ENCODE peak calls at places on chromosomes 1 and 21, in four cellular contexts. One of them, this sample, is unnamed.

GRCh38 chr1:240337795-240338194 is 246.1 kb downstream of the FMN2 start:
- DNase-seq in astrocyte of the cerebellum: peak; percentile 45
- DNase-seq in fibroblast of the aortic adventitia: peak; percentile 94
- DNase-seq in stomach: no peak
- DNase-seq in this sample: no peak

GRCh38 chr1:41462680-41463004 is 21.8 kb downstream of the EDN2 start:
- DNase-seq in astrocyte of the cerebellum: no peak
- DNase-seq in stomach: no peak
- DNase-seq in fibroblast of the aortic adventitia: no peak
- DNase-seq in this sample: no peak

GRCh38 chr1:223792046-223792445 is 53.7 kb downstream of the TP53BP2 start:
- DNase-seq in stomach: no peak
- DNase-seq in fibroblast of the aortic adventitia: no peak
- DNase-seq in astrocyte of the cerebellum: no peak
- DNase-seq in this sample: no peak

GRCh38 chr1:200108659-200109058 is 81.1 kb downstream of the NR5A2 start:
- DNase-seq in stomach: no peak
- DNase-seq in fibroblast of the aortic adventitia: no peak
- DNase-seq in astrocyte of the cerebellum: no peak
- DNase-seq in this sample: no peak

GRCh38 chr1:173392895-173393654 is 84.1 kb upstream of the PRDX6 start:
- DNase-seq in stomach: no peak
- DNase-seq in astrocyte of the cerebellum: no peak
- DNase-seq in fibroblast of the aortic adventitia: peak; percentile 89
- DNase-seq in this sample: no peak

GRCh38 chr1:245153645-245154428 is 948 bp upstream of the KIF26B start:
- DNase-seq in fibroblast of the aortic adventitia: no peak
- DNase-seq in astrocyte of the cerebellum: no peak
- DNase-seq in stomach: no peak
- DNase-seq in this sample: peak; percentile 43

GRCh38 chr1:67005068-67005467 is 48.9 kb downstream of the SLC35D1 start:
- DNase-seq in fibroblast of the aortic adventitia: no peak
- DNase-seq in astrocyte of the cerebellum: no peak
- DNase-seq in stomach: no peak
- DNase-seq in this sample: no peak

GRCh38 chr1:33257759-33258712 is 1.7 kb downstream of the ZNF362 start:
- DNase-seq in astrocyte of the cerebellum: no peak
- DNase-seq in fibroblast of the aortic adventitia: peak; percentile 15
- DNase-seq in stomach: peak; percentile 46
- DNase-seq in this sample: no peak

GRCh38 chr1:241074507-241074906 is 282.5 kb downstream of the RGS7 start:
- DNase-seq in astrocyte of the cerebellum: peak; percentile 36
- DNase-seq in stomach: no peak
- DNase-seq in fibroblast of the aortic adventitia: no peak
- DNase-seq in this sample: no peak

GRCh38 chr1:183185941-183186490 is at the start of gene LAMC2:
- DNase-seq in fibroblast of the aortic adventitia: no peak
- DNase-seq in astrocyte of the cerebellum: peak; percentile 15
- DNase-seq in stomach: peak; percentile 66
- DNase-seq in this sample: no peak

GRCh38 chr1:183180634-183181056 is 5.4 kb upstream of the LAMC2 start:
- DNase-seq in astrocyte of the cerebellum: peak; percentile 47
- DNase-seq in fibroblast of the aortic adventitia: peak; percentile 95
- DNase-seq in stomach: no peak
- DNase-seq in this sample: no peak

GRCh38 chr1:183175631-183176030 is 10.4 kb upstream of the LAMC2 start:
- DNase-seq in fibroblast of the aortic adventitia: no peak
- DNase-seq in astrocyte of the cerebellum: no peak
- DNase-seq in stomach: no peak
- DNase-seq in this sample: no peak

GRCh38 chr1:183178490-183178889 is 7.6 kb upstream of the LAMC2 start:
- DNase-seq in fibroblast of the aortic adventitia: peak; percentile 80
- DNase-seq in stomach: no peak
- DNase-seq in astrocyte of the cerebellum: no peak
- DNase-seq in this sample: no peak

DNA sequence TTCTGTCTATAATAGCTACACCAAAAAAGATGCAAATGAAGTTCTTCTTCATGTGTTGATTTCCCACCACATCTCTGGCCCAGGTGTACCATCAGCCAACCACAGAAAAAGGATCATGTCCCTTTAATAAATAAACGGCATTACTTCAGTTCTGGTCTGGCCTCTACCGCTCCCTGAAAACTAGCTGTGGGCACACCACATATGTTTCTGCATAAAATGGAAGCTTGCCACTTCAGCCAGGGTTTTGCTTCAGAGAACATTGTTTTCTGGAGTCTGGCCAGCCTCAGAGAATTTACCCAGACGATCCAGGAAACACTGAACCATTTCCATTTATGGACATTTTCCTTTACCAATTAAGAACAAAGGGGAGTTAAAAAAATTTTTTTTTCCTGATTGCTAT is 5.9 kb upstream of the LAMC2 start:
- DNase-seq in fibroblast of the aortic adventitia: peak; percentile 96
- DNase-seq in astrocyte of the cerebellum: peak; percentile 96
- DNase-seq in stomach: peak; percentile 33
- DNase-seq in this sample: no peak
- TF ChIP-seq CTCF in fibroblast of the aortic adventitia: no peak
- TF ChIP-seq CTCF in astrocyte of the cerebellum: no peak
- TF ChIP-seq CTCF in stomach: no peak
- TF ChIP-seq CTCF in this sample: no peak

GRCh38 chr1:44029260-44029910 is 1.9 kb downstream of the SLC6A9 start:
- DNase-seq in fibroblast of the aortic adventitia: no peak
- DNase-seq in stomach: no peak
- DNase-seq in astrocyte of the cerebellum: no peak
- DNase-seq in this sample: no peak

GRCh38 chr1:44031900-44032817 is 897 bp upstream of the SLC6A9 start:
- DNase-seq in astrocyte of the cerebellum: no peak
- DNase-seq in stomach: peak; percentile 55
- DNase-seq in fibroblast of the aortic adventitia: peak; percentile 47
- DNase-seq in this sample: no peak

GRCh38 chr1:44031051-44031899 is at the start of gene SLC6A9:
- DNase-seq in stomach: peak; percentile 69
- DNase-seq in fibroblast of the aortic adventitia: peak; percentile 86
- DNase-seq in astrocyte of the cerebellum: peak; percentile 51
- DNase-seq in this sample: no peak

GRCh38 chr1:44029911-44030605 is 1.2 kb downstream of the SLC6A9 start:
- DNase-seq in stomach: peak; percentile 93
- DNase-seq in fibroblast of the aortic adventitia: peak; percentile 87
- DNase-seq in astrocyte of the cerebellum: peak; percentile 55
- DNase-seq in this sample: peak; percentile 79

GRCh38 chr1:44030606-44031050 is 634 bp downstream of the SLC6A9 start:
- DNase-seq in stomach: no peak
- DNase-seq in fibroblast of the aortic adventitia: peak; percentile 30
- DNase-seq in astrocyte of the cerebellum: no peak
- DNase-seq in this sample: no peak
- TF ChIP-seq CTCF in stomach: no peak
- TF ChIP-seq CTCF in fibroblast of the aortic adventitia: peak; percentile 28
- TF ChIP-seq CTCF in astrocyte of the cerebellum: peak; percentile 24
- TF ChIP-seq CTCF in this sample: peak; percentile 10

GRCh38 chr21:45836268-45836655 is 145.3 kb upstream of the COL6A1 start:
- DNase-seq in astrocyte of the cerebellum: no peak
- DNase-seq in stomach: no peak
- DNase-seq in fibroblast of the aortic adventitia: no peak
- DNase-seq in this sample: no peak

GRCh38 chr21:45835301-45836267 is 146.0 kb upstream of the COL6A1 start:
- DNase-seq in astrocyte of the cerebellum: no peak
- DNase-seq in stomach: no peak
- DNase-seq in fibroblast of the aortic adventitia: no peak
- DNase-seq in this sample: no peak

GRCh38 chr21:45837936-45838335 is 143.6 kb upstream of the COL6A1 start:
- DNase-seq in astrocyte of the cerebellum: no peak
- DNase-seq in fibroblast of the aortic adventitia: no peak
- DNase-seq in stomach: no peak
- DNase-seq in this sample: no peak

GRCh38 chr21:45838636-45839035 is 142.9 kb upstream of the COL6A1 start:
- DNase-seq in stomach: no peak
- DNase-seq in fibroblast of the aortic adventitia: no peak
- DNase-seq in astrocyte of the cerebellum: peak; percentile 38
- DNase-seq in this sample: no peak

DNA sequence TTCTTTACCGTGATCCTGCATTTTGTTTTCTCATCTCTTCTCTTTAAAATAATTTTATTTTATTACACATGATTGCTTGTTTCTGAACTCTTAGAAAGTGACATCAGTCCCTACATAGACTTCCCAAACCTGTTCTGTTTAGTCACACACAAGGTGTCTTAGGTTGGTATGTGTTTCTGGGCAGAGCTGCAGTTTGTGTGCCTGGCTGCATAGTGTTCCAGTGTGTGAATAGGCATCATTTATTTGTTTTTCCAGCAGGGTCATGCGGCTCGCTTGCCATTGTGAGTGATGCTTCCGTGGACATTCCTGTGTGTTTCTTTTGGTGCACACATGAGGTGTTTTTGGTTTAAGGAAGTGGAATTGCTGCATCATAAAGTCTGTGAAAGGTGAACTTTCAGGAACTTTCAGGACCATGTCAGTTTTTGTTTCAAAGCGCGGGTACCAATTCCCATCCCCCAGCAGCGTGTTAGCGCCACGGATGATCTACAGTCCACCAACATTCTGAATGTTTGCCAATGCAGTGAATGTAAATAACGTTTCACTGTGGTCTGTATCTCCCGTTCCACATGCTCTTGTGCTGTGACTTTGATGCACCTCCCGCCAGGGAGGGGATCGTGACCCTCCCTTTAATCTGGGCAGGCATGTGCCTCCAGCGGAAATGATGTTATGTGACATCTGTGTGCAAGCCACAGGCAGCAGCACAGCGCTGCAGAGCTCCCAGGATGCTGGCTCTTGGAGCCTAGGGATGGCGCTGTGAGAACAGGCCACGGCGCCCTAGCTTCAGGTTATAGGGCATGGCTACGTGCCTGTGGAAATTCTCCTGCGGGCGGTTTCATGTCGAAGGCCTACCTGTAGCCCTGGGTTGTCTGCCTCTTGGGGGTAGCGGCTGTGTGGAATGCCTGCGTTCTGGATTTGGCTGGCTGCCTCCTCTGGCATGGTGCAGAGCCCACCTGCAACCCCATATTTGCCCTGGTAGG is 144.6 kb upstream of the COL6A1 start:
- DNase-seq in fibroblast of the aortic adventitia: no peak
- DNase-seq in astrocyte of the cerebellum: no peak
- DNase-seq in stomach: no peak
- DNase-seq in this sample: no peak
- TF ChIP-seq CTCF in fibroblast of the aortic adventitia: no peak
- TF ChIP-seq CTCF in astrocyte of the cerebellum: no peak
- TF ChIP-seq CTCF in stomach: no peak
- TF ChIP-seq CTCF in this sample: no peak

GRCh38 chr1:30724175-30724574 is 790 bp upstream of the MATN1 start:
- DNase-seq in fibroblast of the aortic adventitia: no peak
- DNase-seq in astrocyte of the cerebellum: no peak
- DNase-seq in stomach: no peak
- DNase-seq in this sample: no peak

GRCh38 chr1:30720271-30721223 is 2.8 kb downstream of the MATN1 start:
- DNase-seq in fibroblast of the aortic adventitia: no peak
- DNase-seq in astrocyte of the cerebellum: no peak
- DNase-seq in stomach: no peak
- DNase-seq in this sample: no peak

GRCh38 chr1:30721311-30722174 is 1.8 kb downstream of the MATN1 start:
- DNase-seq in stomach: no peak
- DNase-seq in fibroblast of the aortic adventitia: no peak
- DNase-seq in astrocyte of the cerebellum: no peak
- DNase-seq in this sample: no peak

GRCh38 chr1:30723296-30723897 is at the start of gene MATN1:
- DNase-seq in fibroblast of the aortic adventitia: no peak
- DNase-seq in stomach: no peak
- DNase-seq in astrocyte of the cerebellum: no peak
- DNase-seq in this sample: no peak

GRCh38 chr1:30722175-30722537 is 1.2 kb downstream of the MATN1 start:
- DNase-seq in stomach: peak; percentile 68
- DNase-seq in astrocyte of the cerebellum: no peak
- DNase-seq in fibroblast of the aortic adventitia: no peak
- DNase-seq in this sample: no peak
- TF ChIP-seq CTCF in stomach: no peak
- TF ChIP-seq CTCF in astrocyte of the cerebellum: no peak
- TF ChIP-seq CTCF in fibroblast of the aortic adventitia: no peak
- TF ChIP-seq CTCF in this sample: no peak

GRCh38 chr1:222105393-222105737 is 363.5 kb upstream of the DUSP10 start:
- DNase-seq in astrocyte of the cerebellum: no peak
- DNase-seq in stomach: no peak
- DNase-seq in fibroblast of the aortic adventitia: no peak
- DNase-seq in this sample: no peak
- TF ChIP-seq CTCF in astrocyte of the cerebellum: no peak
- TF ChIP-seq CTCF in stomach: no peak
- TF ChIP-seq CTCF in fibroblast of the aortic adventitia: no peak
- TF ChIP-seq CTCF in this sample: no peak

DNA sequence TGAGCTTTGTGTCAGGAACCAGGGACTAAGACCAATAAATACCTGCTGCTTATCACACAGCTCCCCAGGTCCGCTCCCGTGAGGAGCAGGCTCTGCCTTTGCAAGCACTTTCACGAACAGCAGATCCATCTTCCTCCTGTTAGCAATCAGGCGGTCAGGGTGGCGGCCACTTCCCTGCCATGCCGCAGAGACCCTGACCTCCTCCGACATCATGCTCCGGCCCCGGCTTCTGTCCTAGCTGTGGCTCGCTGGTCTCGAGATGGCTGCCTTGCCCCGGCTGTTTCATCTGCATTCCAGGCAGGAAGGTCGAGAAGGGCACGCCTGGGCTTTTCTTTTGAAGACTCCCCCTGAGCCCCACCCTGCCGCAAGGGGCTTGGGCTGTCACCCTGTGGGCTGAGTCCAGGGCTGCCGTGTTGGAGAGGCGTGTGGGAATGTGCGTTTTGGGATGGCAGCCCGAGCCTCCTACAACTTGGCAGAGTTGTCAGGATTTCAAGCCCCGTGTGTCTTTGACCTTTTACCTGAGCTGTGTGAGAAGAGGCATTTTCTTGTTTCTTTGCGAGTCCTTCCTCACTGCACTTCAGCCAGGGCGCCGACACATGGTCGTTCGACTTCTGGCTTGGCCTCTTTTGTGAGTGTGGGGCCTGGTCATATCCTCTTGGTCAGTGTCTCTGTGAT is 59.5 kb downstream of the AGPAT3 start:
- DNase-seq in stomach: no peak
- DNase-seq in fibroblast of the aortic adventitia: no peak
- DNase-seq in astrocyte of the cerebellum: no peak
- DNase-seq in this sample: no peak
- TF ChIP-seq CTCF in stomach: no peak
- TF ChIP-seq CTCF in fibroblast of the aortic adventitia: no peak
- TF ChIP-seq CTCF in astrocyte of the cerebellum: no peak
- TF ChIP-seq CTCF in this sample: no peak